ENCODE peak calls at places on chromosomes 7 and 10, in four cellular contexts. One of them, this sample, is unnamed.
A peak's percentile ranks its signal among the peaks of the same experiment; 100 is the strongest.

GRCh38 chr10:29064665-29065064 is 224.2 kb upstream of the LYZL1 start:
- DNase-seq in hypothalamus: no peak
- DNase-seq in WERI-Rb-1: no peak
- DNase-seq in NCI-H1092 treated with DMSO at 0.1 percent for 48 hours: no peak
- DNase-seq in this sample: no peak

GRCh38 chr10:131162211-131162610 is 149.3 kb downstream of the TCERG1L start:
- DNase-seq in hypothalamus: no peak
- DNase-seq in WERI-Rb-1: no peak
- DNase-seq in NCI-H1092 treated with DMSO at 0.1 percent for 48 hours: no peak
- DNase-seq in this sample: no peak

GRCh38 chr7:142859829-142860228 is 5.0 kb downstream of the EPHB6 start:
- DNase-seq in hypothalamus: no peak
- DNase-seq in WERI-Rb-1: no peak
- DNase-seq in NCI-H1092 treated with DMSO at 0.1 percent for 48 hours: no peak
- DNase-seq in this sample: no peak

GRCh38 chr7:17580861-17581260 is 282.4 kb downstream of the AHR start:
- DNase-seq in hypothalamus: no peak
- DNase-seq in WERI-Rb-1: no peak
- DNase-seq in NCI-H1092 treated with DMSO at 0.1 percent for 48 hours: no peak
- DNase-seq in this sample: no peak

GRCh38 chr10:59366310-59366709 is 4.0 kb upstream of the FAM13C start:
- DNase-seq in hypothalamus: no peak
- DNase-seq in WERI-Rb-1: no peak
- DNase-seq in NCI-H1092 treated with DMSO at 0.1 percent for 48 hours: no peak
- DNase-seq in this sample: no peak

GRCh38 chr7:82442492-82443043 is 1.0 kb downstream of the CACNA2D1 start:
- DNase-seq in hypothalamus: peak; percentile 19
- DNase-seq in WERI-Rb-1: peak; percentile 32
- DNase-seq in NCI-H1092 treated with DMSO at 0.1 percent for 48 hours: peak; percentile 69
- DNase-seq in this sample: no peak

GRCh38 chr10:43105119-43105792 is 28.4 kb downstream of the RET start:
- DNase-seq in hypothalamus: peak; percentile 29
- DNase-seq in WERI-Rb-1: peak; percentile 81
- DNase-seq in NCI-H1092 treated with DMSO at 0.1 percent for 48 hours: peak; percentile 52
- DNase-seq in this sample: peak; percentile 90

GRCh38 chr7:25832926-25833325 is 319.1 kb upstream of the NFE2L3 start:
- DNase-seq in hypothalamus: no peak
- DNase-seq in WERI-Rb-1: no peak
- DNase-seq in NCI-H1092 treated with DMSO at 0.1 percent for 48 hours: no peak
- DNase-seq in this sample: no peak

GRCh38 chr7:106045592-106045991 is 66.5 kb downstream of the SYPL1 start:
- DNase-seq in hypothalamus: no peak
- DNase-seq in WERI-Rb-1: no peak
- DNase-seq in NCI-H1092 treated with DMSO at 0.1 percent for 48 hours: no peak
- DNase-seq in this sample: no peak

GRCh38 chr7:25812086-25812855 is 339.7 kb upstream of the NFE2L3 start:
- DNase-seq in hypothalamus: no peak
- DNase-seq in WERI-Rb-1: no peak
- DNase-seq in NCI-H1092 treated with DMSO at 0.1 percent for 48 hours: no peak
- DNase-seq in this sample: no peak

GRCh38 chr10:64863836-64864235 is 1342.6 kb downstream of the REEP3 start:
- DNase-seq in hypothalamus: no peak
- DNase-seq in WERI-Rb-1: no peak
- DNase-seq in NCI-H1092 treated with DMSO at 0.1 percent for 48 hours: no peak
- DNase-seq in this sample: no peak

GRCh38 chr10:4355346-4355745 is 470.7 kb upstream of the AKR1E2 start:
- DNase-seq in hypothalamus: no peak
- DNase-seq in WERI-Rb-1: no peak
- DNase-seq in NCI-H1092 treated with DMSO at 0.1 percent for 48 hours: no peak
- DNase-seq in this sample: no peak

GRCh38 chr10:110737886-110738634 is 93.9 kb downstream of the RBM20 start:
- DNase-seq in hypothalamus: no peak
- DNase-seq in WERI-Rb-1: no peak
- DNase-seq in NCI-H1092 treated with DMSO at 0.1 percent for 48 hours: no peak
- DNase-seq in this sample: peak; percentile 83

GRCh38 chr7:47371733-47372368 is 210.1 kb downstream of the TNS3 start:
- DNase-seq in hypothalamus: no peak
- DNase-seq in WERI-Rb-1: no peak
- DNase-seq in NCI-H1092 treated with DMSO at 0.1 percent for 48 hours: peak; percentile 94
- DNase-seq in this sample: no peak

GRCh38 chr10:17029581-17030271 is 99.9 kb downstream of the CUBN start:
- DNase-seq in hypothalamus: no peak
- DNase-seq in WERI-Rb-1: no peak
- DNase-seq in NCI-H1092 treated with DMSO at 0.1 percent for 48 hours: no peak
- DNase-seq in this sample: peak; percentile 86

GRCh38 chr7:10022957-10023356 is 950.7 kb upstream of the PHF14 start:
- DNase-seq in hypothalamus: peak; percentile 0
- DNase-seq in WERI-Rb-1: peak; percentile 29
- DNase-seq in NCI-H1092 treated with DMSO at 0.1 percent for 48 hours: peak; percentile 34
- DNase-seq in this sample: peak; percentile 78

GRCh38 chr7:134554417-134554966 is 5.6 kb downstream of the AKR1B15 start:
- DNase-seq in hypothalamus: no peak
- DNase-seq in WERI-Rb-1: no peak
- DNase-seq in NCI-H1092 treated with DMSO at 0.1 percent for 48 hours: no peak
- DNase-seq in this sample: no peak

GRCh38 chr7:108425876-108426275 is 30.4 kb downstream of the NRCAM start:
- DNase-seq in hypothalamus: no peak
- DNase-seq in WERI-Rb-1: no peak
- DNase-seq in NCI-H1092 treated with DMSO at 0.1 percent for 48 hours: no peak
- DNase-seq in this sample: no peak

GRCh38 chr7:74355091-74355490 is 65.9 kb downstream of the CLIP2 start:
- DNase-seq in hypothalamus: no peak
- DNase-seq in WERI-Rb-1: no peak
- DNase-seq in NCI-H1092 treated with DMSO at 0.1 percent for 48 hours: no peak
- DNase-seq in this sample: no peak

GRCh38 chr7:73565675-73566342 is 8.3 kb upstream of the BCL7B start:
- DNase-seq in hypothalamus: no peak
- DNase-seq in WERI-Rb-1: no peak
- DNase-seq in NCI-H1092 treated with DMSO at 0.1 percent for 48 hours: no peak
- DNase-seq in this sample: no peak

GRCh38 chr10:118395919-118396318 is 53.8 kb upstream of the FAM204A start:
- DNase-seq in hypothalamus: no peak
- DNase-seq in WERI-Rb-1: no peak
- DNase-seq in NCI-H1092 treated with DMSO at 0.1 percent for 48 hours: no peak
- DNase-seq in this sample: no peak

GRCh38 chr10:76248781-76249180 is 817.4 kb downstream of the LRMDA start:
- DNase-seq in hypothalamus: no peak
- DNase-seq in WERI-Rb-1: no peak
- DNase-seq in NCI-H1092 treated with DMSO at 0.1 percent for 48 hours: no peak
- DNase-seq in this sample: no peak

GRCh38 chr7:122183106-122183505 is 39.1 kb upstream of the AASS start:
- DNase-seq in hypothalamus: no peak
- DNase-seq in WERI-Rb-1: no peak
- DNase-seq in NCI-H1092 treated with DMSO at 0.1 percent for 48 hours: no peak
- DNase-seq in this sample: no peak

GRCh38 chr10:47051741-47052238 is 140.6 kb downstream of the PTPN20 start:
- DNase-seq in hypothalamus: no peak
- DNase-seq in WERI-Rb-1: no peak
- DNase-seq in NCI-H1092 treated with DMSO at 0.1 percent for 48 hours: no peak
- DNase-seq in this sample: peak; percentile 37

GRCh38 chr7:128035712-128036111 is 4.5 kb upstream of the LRRC4 start:
- DNase-seq in hypothalamus: no peak
- DNase-seq in WERI-Rb-1: peak; percentile 40
- DNase-seq in NCI-H1092 treated with DMSO at 0.1 percent for 48 hours: peak; percentile 54
- DNase-seq in this sample: no peak

GRCh38 chr7:71221549-71221948 is 89.6 kb downstream of the GALNT17 start:
- DNase-seq in hypothalamus: no peak
- DNase-seq in WERI-Rb-1: no peak
- DNase-seq in NCI-H1092 treated with DMSO at 0.1 percent for 48 hours: no peak
- DNase-seq in this sample: peak; percentile 25

GRCh38 chr7:36460811-36461429 is 71.3 kb downstream of the ANLN start:
- DNase-seq in hypothalamus: no peak
- DNase-seq in WERI-Rb-1: no peak
- DNase-seq in NCI-H1092 treated with DMSO at 0.1 percent for 48 hours: no peak
- DNase-seq in this sample: no peak

GRCh38 chr7:45035909-45036308 is 35.9 kb downstream of the CCM2 start:
- DNase-seq in hypothalamus: no peak
- DNase-seq in WERI-Rb-1: peak; percentile 21
- DNase-seq in NCI-H1092 treated with DMSO at 0.1 percent for 48 hours: no peak
- DNase-seq in this sample: no peak

GRCh38 chr7:141264511-141264910 is 190.6 kb downstream of the TMEM178B start:
- DNase-seq in hypothalamus: no peak
- DNase-seq in WERI-Rb-1: no peak
- DNase-seq in NCI-H1092 treated with DMSO at 0.1 percent for 48 hours: no peak
- DNase-seq in this sample: no peak

GRCh38 chr7:3552499-3552898 is 251.4 kb downstream of the SDK1 start:
- DNase-seq in hypothalamus: no peak
- DNase-seq in WERI-Rb-1: no peak
- DNase-seq in NCI-H1092 treated with DMSO at 0.1 percent for 48 hours: no peak
- DNase-seq in this sample: no peak

GRCh38 chr7:134365341-134366054 is 48.8 kb upstream of the SLC35B4 start:
- DNase-seq in hypothalamus: no peak
- DNase-seq in WERI-Rb-1: no peak
- DNase-seq in NCI-H1092 treated with DMSO at 0.1 percent for 48 hours: no peak
- DNase-seq in this sample: no peak

This sample was measured in islet precursor cell.